ENCODE peak calls at places on chromosomes 12 and 14, in five cellular contexts. O, F, P, G and K are unnamed samples.

GRCh38 chr12:29710104-29710503 is 73.6 kb downstream of the TMTC1 start:
- DNase-seq in O (no peak), F (no peak), P (no peak), G (no peak), K (peak; percentile 62)

GRCh38 chr12:10304161-10304574 is 3.5 kb upstream of the KLRD1 start:
- DNase-seq in O (no peak), F (no peak), P (no peak), G (peak; percentile 58), K (no peak)

GRCh38 chr12:64473176-64473575 is 21.3 kb downstream of the TBK1 start:
- DNase-seq in O (no peak), F (no peak), P (no peak), G (no peak), K (no peak)

GRCh38 chr12:93723568-93723930 is 46.4 kb downstream of the CRADD start:
- DNase-seq in O (no peak), F (no peak), P (no peak), G (no peak), K (no peak)

GRCh38 chr14:80930836-80931389 is 10.6 kb downstream of the CEP128 start:
- DNase-seq in O (no peak), F (no peak), P (no peak), G (peak; percentile 94), K (no peak)

GRCh38 chr12:29066061-29066588 is 83.0 kb upstream of the FAR2 start:
- DNase-seq in O (no peak), F (no peak), P (no peak), G (peak; percentile 62), K (peak; percentile 62)

GRCh38 chr14:97410667-97411286 is 613.6 kb downstream of the VRK1 start:
- DNase-seq in O (no peak), F (no peak), P (no peak), G (no peak), K (no peak)

GRCh38 chr14:21902561-21903199 is 229.1 kb upstream of the OR4E1 start:
- DNase-seq in O (no peak), F (no peak), P (no peak), G (no peak), K (no peak)

GRCh38 chr14:104130974-104131651 is 7.3 kb upstream of the KIF26A start:
- DNase-seq in O (peak; percentile 82), F (no peak), P (no peak), G (peak; percentile 4), K (peak; percentile 35)

GRCh38 chr14:105536691-105537579 is 10.6 kb downstream of the TMEM121 start:
- DNase-seq in O (no peak), F (no peak), P (no peak), G (no peak), K (no peak)

GRCh38 chr14:20811994-20812393 is 9.3 kb upstream of the RNASE1 start:
- DNase-seq in O (no peak), F (no peak), P (no peak), G (no peak), K (no peak)